ENCODE peak calls at places on chromosomes 16 and 17, in eight cellular contexts. D, P, F, O, Z, M, E and R are unnamed samples.

GRCh38 chr17:65522751-65523404 is 38.6 kb downstream of the AXIN2 start:
- DNase-seq in P (no peak), D (no peak), M (no peak), O (no peak), F (no peak), Z (no peak), E (no peak), R (no peak)

GRCh38 chr17:66451188-66452149 is 149.1 kb downstream of the PRKCA start:
- DNase-seq in F (no peak), M (no peak), Z (no peak), E (peak; percentile 89), D (no peak), O (no peak), P (no peak), R (no peak)

GRCh38 chr17:17191961-17192381 is 14.2 kb downstream of the PLD6 start:
- DNase-seq in E (no peak), F (no peak), P (no peak), O (no peak), M (no peak), D (no peak), Z (no peak), R (no peak)

GRCh38 chr17:59381716-59382570 is 50.5 kb downstream of the YPEL2 start:
- DNase-seq in Z (no peak), M (no peak), P (no peak), F (peak; percentile 52), E (no peak), O (peak; percentile 57), D (peak; percentile 39), R (peak; percentile 89)

GRCh38 chr16:84484579-84485254 is 19.7 kb downstream of the MEAK7 start:
- DNase-seq in M (peak; percentile 84), E (peak; percentile 62), F (no peak), P (no peak), O (peak; percentile 71), D (peak; percentile 74), Z (no peak), R (peak; percentile 53)

GRCh38 chr17:1229354-1229890 is 40.8 kb upstream of the BHLHA9 start:
- DNase-seq in P (peak; percentile 21), F (no peak), D (no peak), E (no peak), Z (no peak), M (peak; percentile 48), O (no peak), R (no peak)

GRCh38 chr17:80050706-80051105 is 14.3 kb downstream of the CCDC40 start:
- DNase-seq in E (no peak), O (no peak), M (no peak), P (no peak), Z (no peak), D (no peak), F (no peak), R (no peak)

GRCh38 chr17:80795737-80796136 is 195.9 kb upstream of the CHMP6 start:
- DNase-seq in Z (no peak), O (peak; percentile 59), E (no peak), F (no peak), M (peak; percentile 88), P (no peak), D (peak; percentile 42), R (peak; percentile 61)

GRCh38 chr17:2433696-2434095 is 32.8 kb upstream of the MNT start:
- DNase-seq in M (no peak), O (no peak), P (no peak), D (no peak), F (no peak), E (no peak), Z (no peak), R (no peak)

GRCh38 chr17:66431910-66432309 is 129.5 kb downstream of the PRKCA start:
- DNase-seq in M (no peak), D (peak; percentile 88), P (no peak), Z (no peak), O (no peak), F (no peak), E (no peak), R (no peak)

GRCh38 chr16:82900611-82901010 is 273.8 kb downstream of the CDH13 start:
- DNase-seq in E (no peak), D (no peak), F (no peak), P (no peak), M (no peak), Z (no peak), O (no peak), R (no peak)

GRCh38 chr17:44112284-44113280 is 10.9 kb downstream of the HDAC5 start:
- DNase-seq in D (no peak), O (no peak), Z (no peak), M (peak; percentile 35), P (no peak), F (no peak), E (peak; percentile 60), R (no peak)

GRCh38 chr16:28538733-28539596 is at the start of gene NUPR1:
- DNase-seq in F (no peak), P (no peak), Z (no peak), M (peak; percentile 97), D (peak; percentile 99), O (peak; percentile 43), E (peak; percentile 89), R (peak; percentile 50)

GRCh38 chr17:78821961-78822360 is 18.7 kb downstream of the USP36 start:
- DNase-seq in Z (no peak), O (no peak), M (no peak), F (no peak), D (no peak), P (no peak), E (no peak), R (no peak)

GRCh38 chr17:7831233-7831632 is 2.8 kb upstream of the KDM6B start:
- DNase-seq in O (no peak), P (no peak), F (no peak), E (no peak), M (no peak), Z (no peak), D (no peak), R (no peak)

GRCh38 chr17:67262420-67262819 is 17.4 kb upstream of the HELZ start:
- DNase-seq in Z (no peak), F (no peak), M (no peak), E (no peak), P (no peak), D (no peak), O (no peak), R (no peak)

GRCh38 chr17:79630120-79630519 is 19.3 kb upstream of the RBFOX3 start:
- DNase-seq in E (no peak), O (no peak), D (no peak), M (peak; percentile 9), P (no peak), Z (no peak), F (no peak), R (no peak)

GRCh38 chr17:47995241-47995935 is 24.5 kb downstream of the CDK5RAP3 start:
- DNase-seq in Z (no peak), E (no peak), D (no peak), M (no peak), F (peak; percentile 27), O (no peak), P (no peak), R (no peak)

GRCh38 chr16:31513126-31513525 is 4.9 kb upstream of the RUSF1 start:
- DNase-seq in F (no peak), D (peak; percentile 42), Z (no peak), M (no peak), O (no peak), P (no peak), E (no peak), R (no peak)

GRCh38 chr17:14301279-14301760 is 439 bp downstream of the HS3ST3B1 start:
- DNase-seq in E (no peak), O (no peak), P (no peak), D (no peak), Z (peak; percentile 69), M (no peak), F (no peak), R (no peak)

GRCh38 chr17:59650642-59651041 is 30.9 kb downstream of the CLTC start:
- DNase-seq in D (no peak), E (no peak), M (no peak), F (no peak), O (no peak), P (no peak), Z (no peak), R (no peak)

GRCh38 chr16:52837251-52837650 is 215.4 kb downstream of the CHD9NB start:
- DNase-seq in M (no peak), O (no peak), D (no peak), F (no peak), P (no peak), E (no peak), Z (no peak), R (no peak)

GRCh38 chr16:66334856-66335255 is 31.6 kb upstream of the CDH5 start:
- DNase-seq in O (no peak), Z (peak; percentile 80), M (no peak), F (no peak), P (no peak), D (no peak), E (no peak), R (peak; percentile 63)